ENCODE peak calls at places on chromosomes 11 and 22, in seven cellular contexts. One of them, this sample, is unnamed.

GRCh38 chr11:65440831-65441499 is 18.4 kb downstream of the NEAT1 start:
- DNase-seq in A549: no peak
- DNase-seq in stomach: no peak
- DNase-seq in heart left ventricle: no peak
- DNase-seq in IMR-90: peak
- DNase-seq in K562: no peak
- DNase-seq in ovary: no peak
- DNase-seq in this sample: no peak

GRCh38 chr11:122045181-122045586 is 70.8 kb downstream of the BLID start:
- DNase-seq in ovary: no peak
- DNase-seq in heart left ventricle: no peak
- DNase-seq in K562: no peak
- DNase-seq in A549: no peak
- DNase-seq in stomach: no peak
- DNase-seq in IMR-90: peak
- DNase-seq in this sample: no peak

GRCh38 chr11:131897247-131897646 is 526.8 kb downstream of the NTM start:
- DNase-seq in K562: no peak
- DNase-seq in IMR-90: no peak
- DNase-seq in ovary: no peak
- DNase-seq in heart left ventricle: no peak
- DNase-seq in A549: no peak
- DNase-seq in stomach: no peak
- DNase-seq in this sample: no peak

GRCh38 chr11:63745304-63746170 is 23.0 kb downstream of the ZFTA start:
- DNase-seq in K562: no peak
- DNase-seq in heart left ventricle: no peak
- DNase-seq in A549: no peak
- DNase-seq in stomach: no peak
- DNase-seq in ovary: no peak
- DNase-seq in IMR-90: no peak
- DNase-seq in this sample: peak

GRCh38 chr11:35362571-35362980 is 56.8 kb downstream of the SLC1A2 start:
- DNase-seq in IMR-90: peak
- DNase-seq in heart left ventricle: no peak
- DNase-seq in ovary: no peak
- DNase-seq in A549: no peak
- DNase-seq in K562: no peak
- DNase-seq in stomach: no peak
- DNase-seq in this sample: no peak

GRCh38 chr11:65562020-65562419 is 3.9 kb upstream of the LTBP3 start:
- DNase-seq in heart left ventricle: no peak
- DNase-seq in A549: no peak
- DNase-seq in K562: no peak
- DNase-seq in IMR-90: no peak
- DNase-seq in stomach: no peak
- DNase-seq in ovary: no peak
- DNase-seq in this sample: no peak

GRCh38 chr22:19819911-19820879 is 34.5 kb downstream of the GNB1L start:
- DNase-seq in IMR-90: no peak
- DNase-seq in K562: no peak
- DNase-seq in stomach: peak
- DNase-seq in heart left ventricle: no peak
- DNase-seq in ovary: peak
- DNase-seq in A549: no peak
- DNase-seq in this sample: no peak

GRCh38 chr11:112610996-112611795 is 350.0 kb upstream of the NCAM1 start:
- DNase-seq in A549: no peak
- DNase-seq in stomach: no peak
- DNase-seq in heart left ventricle: no peak
- DNase-seq in IMR-90: no peak
- DNase-seq in K562: no peak
- DNase-seq in ovary: no peak
- DNase-seq in this sample: no peak

GRCh38 chr11:3835100-3835485 is 5.7 kb downstream of the RHOG start:
- DNase-seq in K562: peak
- DNase-seq in ovary: no peak
- DNase-seq in heart left ventricle: no peak
- DNase-seq in stomach: no peak
- DNase-seq in A549: no peak
- DNase-seq in IMR-90: peak
- DNase-seq in this sample: peak

GRCh38 chr22:46829140-46829891 is 66.9 kb downstream of the TBC1D22A start:
- DNase-seq in A549: peak
- DNase-seq in ovary: no peak
- DNase-seq in K562: no peak
- DNase-seq in heart left ventricle: no peak
- DNase-seq in IMR-90: peak
- DNase-seq in stomach: no peak
- DNase-seq in this sample: no peak

GRCh38 chr11:61972796-61973602 is 5.6 kb upstream of the FTH1 start:
- DNase-seq in A549: no peak
- DNase-seq in IMR-90: peak
- DNase-seq in heart left ventricle: no peak
- DNase-seq in K562: peak
- DNase-seq in stomach: no peak
- DNase-seq in ovary: no peak
- DNase-seq in this sample: peak

GRCh38 chr22:47366026-47366767 is 603.7 kb downstream of the TBC1D22A start:
- DNase-seq in K562: no peak
- DNase-seq in heart left ventricle: no peak
- DNase-seq in ovary: no peak
- DNase-seq in IMR-90: no peak
- DNase-seq in A549: no peak
- DNase-seq in stomach: peak
- DNase-seq in this sample: no peak

GRCh38 chr11:67355023-67355793 is 1.9 kb upstream of the POLD4 start:
- DNase-seq in K562: peak
- DNase-seq in A549: peak
- DNase-seq in ovary: no peak
- DNase-seq in heart left ventricle: no peak
- DNase-seq in IMR-90: no peak
- DNase-seq in stomach: no peak
- DNase-seq in this sample: no peak

GRCh38 chr22:45628508-45628907 is 43.1 kb upstream of the ATXN10 start:
- DNase-seq in heart left ventricle: no peak
- DNase-seq in stomach: no peak
- DNase-seq in IMR-90: no peak
- DNase-seq in A549: no peak
- DNase-seq in ovary: no peak
- DNase-seq in K562: no peak
- DNase-seq in this sample: no peak

GRCh38 chr11:112255075-112255739 is 5.5 kb downstream of the PLET1 start:
- DNase-seq in heart left ventricle: no peak
- DNase-seq in IMR-90: peak
- DNase-seq in A549: no peak
- DNase-seq in K562: peak
- DNase-seq in ovary: no peak
- DNase-seq in stomach: no peak
- DNase-seq in this sample: no peak

GRCh38 chr22:35523167-35523928 is 17.3 kb upstream of the RASD2 start:
- DNase-seq in IMR-90: no peak
- DNase-seq in ovary: no peak
- DNase-seq in heart left ventricle: no peak
- DNase-seq in A549: no peak
- DNase-seq in K562: no peak
- DNase-seq in stomach: no peak
- DNase-seq in this sample: no peak

GRCh38 chr22:39241632-39242388 is 3.0 kb downstream of the PDGFB start:
- DNase-seq in IMR-90: no peak
- DNase-seq in A549: no peak
- DNase-seq in stomach: no peak
- DNase-seq in heart left ventricle: peak
- DNase-seq in K562: no peak
- DNase-seq in ovary: no peak
- DNase-seq in this sample: no peak

DNA sequence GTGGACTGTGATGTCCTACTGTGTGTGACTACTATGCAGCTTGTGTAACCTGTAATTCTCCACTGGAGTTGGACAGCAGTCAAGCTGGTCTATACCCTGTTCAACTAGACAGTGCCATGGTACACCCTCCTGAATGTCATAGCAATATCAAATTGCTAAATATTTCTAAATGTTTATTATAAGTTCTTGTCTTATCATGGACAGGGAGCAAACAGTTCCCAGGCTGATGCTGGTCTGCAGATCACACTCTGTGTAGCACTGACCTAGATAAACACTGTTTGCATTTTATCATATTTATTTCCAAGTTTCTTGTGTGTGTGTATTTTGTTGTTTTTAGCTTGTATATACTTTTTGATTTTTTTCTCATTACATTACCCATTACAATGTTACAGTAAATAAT is 22.0 kb downstream of the PARVA start:
- DNase-seq in A549: no peak
- DNase-seq in K562: no peak
- DNase-seq in heart left ventricle: no peak
- DNase-seq in ovary: no peak
- DNase-seq in stomach: no peak
- DNase-seq in IMR-90: peak
- DNase-seq in this sample: no peak
- TF ChIP-seq POLR2A in A549: no peak
- TF ChIP-seq POLR2A in K562: no peak
- TF ChIP-seq POLR2A in heart left ventricle: no peak
- TF ChIP-seq POLR2A in ovary: no peak
- TF ChIP-seq POLR2A in stomach: no peak
- TF ChIP-seq POLR2A in IMR-90: no peak
- TF ChIP-seq POLR2A in this sample: no peak

GRCh38 chr22:28819253-28820096 is 19.1 kb upstream of the XBP1 start:
- DNase-seq in stomach: peak
- DNase-seq in heart left ventricle: no peak
- DNase-seq in ovary: no peak
- DNase-seq in IMR-90: no peak
- DNase-seq in A549: no peak
- DNase-seq in K562: no peak
- DNase-seq in this sample: no peak
- TF ChIP-seq POLR2A in stomach: no peak
- TF ChIP-seq POLR2A in heart left ventricle: no peak
- TF ChIP-seq POLR2A in ovary: no peak
- TF ChIP-seq POLR2A in IMR-90: no peak
- TF ChIP-seq POLR2A in A549: no peak
- TF ChIP-seq POLR2A in K562: no peak
- TF ChIP-seq POLR2A in this sample: no peak

GRCh38 chr11:279966-280761 is 2.0 kb downstream of the NLRP6 start:
- DNase-seq in K562: no peak
- DNase-seq in IMR-90: peak
- DNase-seq in heart left ventricle: no peak
- DNase-seq in A549: no peak
- DNase-seq in stomach: no peak
- DNase-seq in ovary: no peak
- DNase-seq in this sample: peak
- TF ChIP-seq POLR2A in K562: no peak
- TF ChIP-seq POLR2A in IMR-90: no peak
- TF ChIP-seq POLR2A in heart left ventricle: no peak
- TF ChIP-seq POLR2A in A549: no peak
- TF ChIP-seq POLR2A in stomach: no peak
- TF ChIP-seq POLR2A in ovary: no peak
- TF ChIP-seq POLR2A in this sample: no peak

GRCh38 chr22:38153821-38154562 is 27.6 kb downstream of the PLA2G6 start:
- DNase-seq in stomach: no peak
- DNase-seq in IMR-90: no peak
- DNase-seq in ovary: no peak
- DNase-seq in heart left ventricle: no peak
- DNase-seq in A549: no peak
- DNase-seq in K562: no peak
- DNase-seq in this sample: no peak

GRCh38 chr22:38144025-38144405 is 33.5 kb upstream of the BAIAP2L2 start:
- DNase-seq in stomach: no peak
- DNase-seq in A549: peak
- DNase-seq in heart left ventricle: no peak
- DNase-seq in K562: no peak
- DNase-seq in IMR-90: no peak
- DNase-seq in ovary: no peak
- DNase-seq in this sample: peak

GRCh38 chr22:38142606-38143005 is 32.1 kb upstream of the BAIAP2L2 start:
- DNase-seq in A549: no peak
- DNase-seq in ovary: no peak
- DNase-seq in stomach: no peak
- DNase-seq in K562: no peak
- DNase-seq in IMR-90: no peak
- DNase-seq in heart left ventricle: no peak
- DNase-seq in this sample: no peak

DNA sequence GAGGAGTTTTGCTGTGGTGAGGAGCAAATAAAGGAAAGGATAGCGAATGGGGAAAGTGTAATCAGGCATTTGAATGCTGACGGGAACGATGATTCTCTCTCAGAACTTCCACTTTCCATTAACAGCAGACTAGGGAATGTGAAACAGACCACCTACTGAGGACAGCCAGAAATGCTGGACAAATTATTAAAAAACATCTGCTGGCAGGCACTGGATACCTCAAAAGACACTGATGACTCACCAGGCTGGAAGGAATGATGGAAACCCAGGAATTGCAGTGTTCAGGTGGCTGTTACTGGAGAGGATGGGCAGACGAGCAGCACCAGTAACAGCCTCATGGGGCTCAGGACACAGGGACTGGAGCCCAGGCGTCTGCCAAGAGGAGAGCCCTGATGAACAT is 33.4 kb downstream of the PLA2G6 start:
- DNase-seq in A549: no peak
- DNase-seq in stomach: no peak
- DNase-seq in ovary: no peak
- DNase-seq in heart left ventricle: no peak
- DNase-seq in K562: no peak
- DNase-seq in IMR-90: peak
- DNase-seq in this sample: no peak
- TF ChIP-seq POLR2A in A549: no peak
- TF ChIP-seq POLR2A in stomach: no peak
- TF ChIP-seq POLR2A in ovary: no peak
- TF ChIP-seq POLR2A in heart left ventricle: no peak
- TF ChIP-seq POLR2A in K562: no peak
- TF ChIP-seq POLR2A in IMR-90: no peak
- TF ChIP-seq POLR2A in this sample: no peak